ENCODE peak calls at places on chromosomes 3 and 15, in four cellular contexts. One of them, this sample, is unnamed.

GRCh38 chr3:29614954-29615353 is 334.1 kb downstream of the RBMS3 start:
- DNase-seq in hepatic stellate cell: no peak
- DNase-seq in GM04504: peak
- DNase-seq in Peyer's patch: no peak
- DNase-seq in this sample: no peak

GRCh38 chr3:47705391-47705790 is 76.3 kb downstream of the SMARCC1 start:
- DNase-seq in hepatic stellate cell: no peak
- DNase-seq in GM04504: no peak
- DNase-seq in Peyer's patch: no peak
- DNase-seq in this sample: no peak

GRCh38 chr15:34217587-34218225 is 7.1 kb upstream of the EMC4 start:
- DNase-seq in hepatic stellate cell: peak
- DNase-seq in GM04504: peak
- DNase-seq in Peyer's patch: no peak
- DNase-seq in this sample: no peak

GRCh38 chr15:87154771-87155170 is 1075.1 kb downstream of the AGBL1 start:
- DNase-seq in hepatic stellate cell: no peak
- DNase-seq in GM04504: no peak
- DNase-seq in Peyer's patch: no peak
- DNase-seq in this sample: no peak

GRCh38 chr3:35832140-35832571 is 192.8 kb downstream of the ARPP21 start:
- DNase-seq in hepatic stellate cell: no peak
- DNase-seq in GM04504: no peak
- DNase-seq in Peyer's patch: no peak
- DNase-seq in this sample: no peak

GRCh38 chr3:64410226-64410625 is 185.0 kb upstream of the PRICKLE2 start:
- DNase-seq in hepatic stellate cell: no peak
- DNase-seq in GM04504: no peak
- DNase-seq in Peyer's patch: no peak
- DNase-seq in this sample: no peak

GRCh38 chr3:37673391-37673790 is 188.3 kb upstream of the CTDSPL start:
- DNase-seq in hepatic stellate cell: no peak
- DNase-seq in GM04504: no peak
- DNase-seq in Peyer's patch: no peak
- DNase-seq in this sample: no peak

GRCh38 chr3:57163751-57164150 is 1.4 kb downstream of the IL17RD start:
- DNase-seq in hepatic stellate cell: no peak
- DNase-seq in GM04504: no peak
- DNase-seq in Peyer's patch: no peak
- DNase-seq in this sample: no peak

GRCh38 chr3:136142592-136142991 is 53.5 kb downstream of the MSL2 start:
- DNase-seq in hepatic stellate cell: peak
- DNase-seq in GM04504: peak
- DNase-seq in Peyer's patch: no peak
- DNase-seq in this sample: no peak

GRCh38 chr15:59736181-59736580 is 47.1 kb upstream of the BNIP2 start:
- DNase-seq in hepatic stellate cell: no peak
- DNase-seq in GM04504: no peak
- DNase-seq in Peyer's patch: no peak
- DNase-seq in this sample: no peak

GRCh38 chr3:69890094-69890493 is 109.4 kb upstream of the SAMMSON start:
- DNase-seq in hepatic stellate cell: no peak
- DNase-seq in GM04504: no peak
- DNase-seq in Peyer's patch: no peak
- DNase-seq in this sample: no peak

GRCh38 chr3:108171095-108171494 is 51.1 kb downstream of the IFT57 start:
- DNase-seq in hepatic stellate cell: no peak
- DNase-seq in GM04504: no peak
- DNase-seq in Peyer's patch: no peak
- DNase-seq in this sample: no peak

GRCh38 chr3:138921316-138922292 is 25.3 kb downstream of the FOXL2 start:
- DNase-seq in hepatic stellate cell: peak
- DNase-seq in GM04504: peak
- DNase-seq in Peyer's patch: no peak
- DNase-seq in this sample: no peak

This sample was measured in CD14-positive monocyte.